ENCODE peak calls at places on chromosomes 4 and X, in ten cellular contexts. Z is epithelial cell of esophagus; E is NB4; T is germinal center; O is ecto neural progenitor cell; C is cerebellum; M is NCI-H345; S is mammary epithelial cell; P is adipocyte; W is activated CD8-positive, alpha-beta memory T cell treated with anti-CD3 and anti-CD28 coated beads for 48 hours. U is an unnamed sample.

GRCh38 chr4:185532795-185533324 is 2.4 kb downstream of the PDLIM3 start:
- DNase-seq in T (no peak), O (no peak), M (no peak), E (no peak), W (no peak), C (no peak), P (no peak), S (no peak), Z (no peak), U (no peak)

GRCh38 chrX:1462596-1463251 is 10.0 kb upstream of the ASMTL start:
- DNase-seq in C (no peak), S (no peak), M (no peak), Z (peak), T (no peak), W (no peak), P (peak), E (no peak), O (peak), U (peak)

GRCh38 chr4:122450847-122451246 is 5.7 kb downstream of the IL2 start:
- DNase-seq in M (no peak), Z (peak), S (peak), C (no peak), T (no peak), E (peak), P (peak), W (no peak), O (peak), U (peak)

GRCh38 chr4:119138046-119138445 is 2.4 kb downstream of the MYOZ2 start:
- DNase-seq in P (peak), T (no peak), E (no peak), O (no peak), M (no peak), W (no peak), S (no peak), Z (no peak), C (no peak), U (no peak)

GRCh38 chrX:41923925-41924693 is 755 bp upstream of the CASK start:
- DNase-seq in T (peak), E (peak), C (peak), Z (peak), O (no peak), S (peak), M (peak), P (peak), W (no peak), U (peak)

GRCh38 chr4:62377245-62377644 is 1177.1 kb downstream of the ADGRL3 start:
- DNase-seq in E (no peak), S (no peak), Z (no peak), W (no peak), T (no peak), M (no peak), O (no peak), P (no peak), C (no peak), U (no peak)

GRCh38 chrX:114338870-114339269 is 245.0 kb upstream of the HTR2C start:
- DNase-seq in O (no peak), Z (no peak), T (no peak), E (no peak), W (no peak), C (no peak), P (no peak), M (no peak), S (no peak), U (no peak)

GRCh38 chr4:176198316-176198903 is 3.0 kb upstream of the SPATA4 start:
- DNase-seq in E (no peak), W (no peak), O (no peak), M (peak), T (no peak), P (no peak), S (no peak), Z (no peak), C (no peak), U (no peak)

GRCh38 chr4:40586729-40587128 is 42.9 kb downstream of the RBM47 start:
- DNase-seq in E (no peak), O (no peak), S (no peak), P (no peak), T (no peak), Z (no peak), M (no peak), C (no peak), W (no peak), U (no peak)

GRCh38 chrX:120763269-120763668 is 112.4 kb downstream of the CT47B1 start:
- DNase-seq in M (no peak), C (no peak), P (no peak), W (no peak), Z (no peak), T (no peak), S (no peak), O (no peak), E (no peak), U (peak)

GRCh38 chrX:10750581-10750980 is 130.2 kb upstream of the MID1 start:
- DNase-seq in Z (no peak), P (no peak), T (no peak), C (no peak), M (no peak), O (no peak), E (no peak), W (no peak), S (no peak), U (no peak)

GRCh38 chr4:39850727-39851126 is 127.0 kb downstream of the PDS5A start:
- DNase-seq in E (no peak), W (no peak), Z (no peak), O (no peak), S (no peak), C (no peak), P (no peak), T (no peak), M (no peak), U (no peak)

GRCh38 chr4:186644316-186644638 is 79.4 kb downstream of the FAT1 start:
- DNase-seq in M (no peak), W (no peak), T (no peak), S (no peak), Z (no peak), P (no peak), O (no peak), E (peak), C (no peak), U (no peak)

GRCh38 chr4:1299301-1299860 is 9.7 kb downstream of the MAEA start:
- DNase-seq in E (no peak), M (no peak), O (no peak), Z (no peak), S (no peak), W (no peak), T (no peak), C (no peak), P (no peak), U (no peak)

GRCh38 chr4:173357939-173358338 is 12.8 kb upstream of the SAP30 start:
- DNase-seq in M (no peak), Z (no peak), E (no peak), T (no peak), P (no peak), O (no peak), W (no peak), C (no peak), S (no peak), U (no peak)

GRCh38 chrX:154981116-154981411 is 41.5 kb downstream of the F8 start:
- DNase-seq in Z (no peak), T (no peak), C (no peak), E (no peak), W (no peak), P (no peak), O (no peak), M (no peak), S (no peak), U (no peak)

GRCh38 chrX:9913041-9913440 is 54.1 kb upstream of the CLDN34 start:
- DNase-seq in Z (peak), E (no peak), O (no peak), S (peak), W (no peak), P (no peak), M (no peak), C (no peak), T (no peak), U (peak)